ENCODE peak calls at places on chromosome X, in six cellular contexts. J is activated T-helper 9 cell treated with anti-CD3 and anti-CD28 coated beads, Interleukin-2, amount 50 U/mL, for 16 hours; N is NCI-H1930; K is naive thymus-derived CD8-positive, alpha-beta T cell; W is IMR-90; C is HTR-8/SVneo. G is an unnamed sample.

GRCh38 chrX:38649227-38649626 is 87.9 kb downstream of the TSPAN7 start:
- DNase-seq in J (no peak), N (no peak), K (no peak), W (no peak), C (no peak), G (no peak)

GRCh38 chrX:110173192-110174175 is 144.4 kb downstream of the AMMECR1 start:
- DNase-seq in J (no peak), N (no peak), K (no peak), W (peak; percentile 23), C (no peak), G (no peak)

GRCh38 chrX:150958177-150958576 is 25.0 kb upstream of the HMGB3 start:
- DNase-seq in J (no peak), N (no peak), K (no peak), W (no peak), C (no peak), G (peak; percentile 43)

GRCh38 chrX:153662266-153662665 is 11.3 kb downstream of the PNCK start:
- DNase-seq in J (peak; percentile 44), N (peak; percentile 58), K (peak; percentile 58), W (peak; percentile 15), C (no peak), G (peak; percentile 65)

GRCh38 chrX:98371994-98372393 is 1488.3 kb downstream of the RPA4 start:
- DNase-seq in J (no peak), N (no peak), K (no peak), W (no peak), C (no peak), G (no peak)

GRCh38 chrX:69538321-69538876 is 34.3 kb downstream of the NALF2 start:
- DNase-seq in J (peak; percentile 60), N (peak; percentile 6), K (peak; percentile 70), W (peak; percentile 16), C (peak; percentile 11), G (peak; percentile 70)

GRCh38 chrX:48278958-48279357 is 23.8 kb downstream of the SSX1 start:
- DNase-seq in J (no peak), N (no peak), K (no peak), W (no peak), C (no peak), G (no peak)

GRCh38 chrX:136086521-136086920 is 60.8 kb upstream of the FHL1 start:
- DNase-seq in J (no peak), N (no peak), K (no peak), W (peak; percentile 24), C (peak; percentile 3), G (no peak)

GRCh38 chrX:22575161-22575845 is 302.6 kb downstream of the CBLL2 start:
- DNase-seq in J (no peak), N (no peak), K (no peak), W (peak; percentile 26), C (no peak), G (no peak)

GRCh38 chrX:40278340-40279090 is 180.8 kb upstream of the BCOR start:
- DNase-seq in J (peak; percentile 40), N (no peak), K (peak; percentile 28), W (no peak), C (no peak), G (no peak)

GRCh38 chrX:19627081-19627480 is 111.8 kb upstream of the MAP3K15 start:
- DNase-seq in J (no peak), N (no peak), K (no peak), W (no peak), C (no peak), G (peak; percentile 71)

GRCh38 chrX:20545538-20545937 is 278.8 kb upstream of the RPS6KA3 start:
- DNase-seq in J (no peak), N (no peak), K (no peak), W (peak; percentile 43), C (no peak), G (no peak)

GRCh38 chrX:149513713-149514427 is 8.8 kb upstream of the IDS start:
- DNase-seq in J (no peak), N (no peak), K (peak; percentile 22), W (peak; percentile 21), C (no peak), G (no peak)

GRCh38 chrX:50769389-50770063 is 44.5 kb downstream of the SHROOM4 start:
- DNase-seq in J (no peak), N (no peak), K (no peak), W (no peak), C (no peak), G (peak; percentile 2)

GRCh38 chrX:47502591-47503222 is 19.7 kb upstream of the ZNF41 start:
- DNase-seq in J (no peak), N (no peak), K (no peak), W (peak; percentile 61), C (no peak), G (peak; percentile 21)

GRCh38 chrX:46400530-46400929 is 144.7 kb downstream of the ZNF674 start:
- DNase-seq in J (no peak), N (no peak), K (no peak), W (no peak), C (no peak), G (no peak)

GRCh38 chrX:96182366-96182765 is 502.3 kb upstream of the DIAPH2 start:
- DNase-seq in J (no peak), N (no peak), K (no peak), W (peak; percentile 15), C (no peak), G (no peak)

GRCh38 chrX:16807548-16807947 is 21.3 kb downstream of the TXLNG start:
- DNase-seq in J (no peak), N (no peak), K (no peak), W (peak; percentile 38), C (no peak), G (no peak)

GRCh38 chrX:69323786-69324720 is 158.8 kb upstream of the PJA1 start:
- DNase-seq in J (no peak), N (no peak), K (no peak), W (no peak), C (no peak), G (no peak)

GRCh38 chrX:120446503-120446902 is 22.6 kb downstream of the LAMP2 start:
- DNase-seq in J (no peak), N (no peak), K (no peak), W (peak; percentile 59), C (no peak), G (no peak)

GRCh38 chrX:27863813-27864212 is 56.0 kb downstream of the MAGEB10 start:
- DNase-seq in J (no peak), N (no peak), K (no peak), W (no peak), C (no peak), G (no peak)

GRCh38 chrX:129522184-129523059 is 868 bp downstream of the SMARCA1 start:
- DNase-seq in J (no peak), N (peak; percentile 27), K (peak; percentile 8), W (peak; percentile 54), C (peak; percentile 29), G (peak; percentile 36)

GRCh38 chrX:133926809-133927208 is 58.6 kb downstream of the GPC3 start:
- DNase-seq in J (no peak), N (no peak), K (no peak), W (no peak), C (no peak), G (no peak)

GRCh38 chrX:154348646-154349358 is 25.6 kb downstream of the FLNA start:
- DNase-seq in J (no peak), N (no peak), K (no peak), W (no peak), C (no peak), G (no peak)

GRCh38 chrX:2690856-2691542 is at the start of gene CD99:
- DNase-seq in J (peak; percentile 89), N (no peak), K (peak; percentile 85), W (peak; percentile 78), C (peak; percentile 81), G (peak; percentile 67)

GRCh38 chrX:80812176-80812575 is 2.5 kb upstream of the BRWD3 start:
- DNase-seq in J (no peak), N (no peak), K (peak; percentile 47), W (peak; percentile 19), C (no peak), G (peak; percentile 23)

GRCh38 chrX:13024911-13025454 is 19.4 kb downstream of the FAM9C start:
- DNase-seq in J (no peak), N (no peak), K (no peak), W (no peak), C (no peak), G (no peak)

GRCh38 chrX:17737707-17738001 is 361 bp downstream of the SCML1 start:
- DNase-seq in J (no peak), N (no peak), K (no peak), W (no peak), C (no peak), G (no peak)

GRCh38 chrX:47936224-47936939 is 67.4 kb downstream of the ZNF182 start:
- DNase-seq in J (no peak), N (no peak), K (peak; percentile 23), W (no peak), C (no peak), G (peak; percentile 38)

GRCh38 chrX:119190251-119190651 is 45.8 kb upstream of the PGRMC1 start:
- DNase-seq in J (no peak), N (no peak), K (no peak), W (no peak), C (no peak), G (no peak)

GRCh38 chrX:45591650-45592049 is 391.0 kb upstream of the DIPK2B start:
- DNase-seq in J (no peak), N (no peak), K (no peak), W (no peak), C (no peak), G (no peak)

GRCh38 chrX:47217121-47217851 is 1.2 kb upstream of the CDK16 start:
- DNase-seq in J (no peak), N (no peak), K (no peak), W (peak; percentile 62), C (no peak), G (no peak)

G was measured in head of caudate nucleus.